ENCODE peak calls at places on chromosomes 2 and 18, in eight cellular contexts. T, Y, U, S, V, F, C and E are unnamed samples.
A peak's percentile ranks its signal among the peaks of the same experiment; 100 is the strongest.

GRCh38 chr2:106030287-106031268 is 163.5 kb downstream of the UXS1 start:
- DNase-seq in S (peak; percentile 31), U (no peak), F (no peak), V (no peak), Y (peak; percentile 30), C (no peak), T (no peak), E (no peak)

GRCh38 chr2:108329771-108330170 is 41.1 kb downstream of the SULT1C2 start:
- DNase-seq in V (no peak), U (no peak), C (no peak), S (no peak), F (no peak), Y (no peak), T (no peak), E (no peak)

GRCh38 chr2:68244456-68244855 is 7.9 kb downstream of the PPP3R1 start:
- DNase-seq in C (no peak), Y (no peak), V (no peak), F (no peak), T (no peak), S (no peak), U (no peak), E (no peak)

GRCh38 chr2:84839851-84840250 is 41.0 kb downstream of the TRABD2A start:
- DNase-seq in U (no peak), V (no peak), C (no peak), Y (peak; percentile 33), F (no peak), T (no peak), S (no peak), E (no peak)

GRCh38 chr2:171141320-171141719 is 19.4 kb downstream of the TLK1 start:
- DNase-seq in C (no peak), T (no peak), V (no peak), U (no peak), Y (no peak), F (no peak), S (no peak), E (no peak)

GRCh38 chr2:85318222-85319182 is 9.3 kb downstream of the TGOLN2 start:
- DNase-seq in Y (no peak), U (no peak), S (peak; percentile 19), F (no peak), V (no peak), T (peak; percentile 81), C (no peak), E (no peak)

GRCh38 chr2:210199186-210199765 is 26.0 kb downstream of the ACADL start:
- DNase-seq in S (no peak), Y (no peak), C (peak; percentile 48), T (peak; percentile 48), V (no peak), U (no peak), F (no peak), E (no peak)

GRCh38 chr2:230779141-230779523 is 66.5 kb downstream of the CAB39 start:
- DNase-seq in S (no peak), T (no peak), F (no peak), C (no peak), U (no peak), Y (no peak), V (no peak), E (no peak)

GRCh38 chr2:173752152-173752551 is 213.0 kb downstream of the SP3 start:
- DNase-seq in T (peak; percentile 34), U (no peak), V (no peak), S (no peak), Y (no peak), F (no peak), C (no peak), E (no peak)

GRCh38 chr2:16204791-16205620 is 264.7 kb downstream of the MYCN start:
- DNase-seq in C (no peak), Y (no peak), V (no peak), T (no peak), U (peak; percentile 42), F (no peak), S (no peak), E (no peak)

GRCh38 chr2:207257291-207258190 is 91.8 kb upstream of the KLF7 start:
- DNase-seq in F (no peak), Y (no peak), C (no peak), T (peak; percentile 8), S (no peak), V (no peak), U (no peak), E (no peak)

GRCh38 chr2:168758970-168759820 is 43.2 kb upstream of the NOSTRIN start:
- DNase-seq in V (peak; percentile 18), F (peak; percentile 16), Y (no peak), U (peak; percentile 53), C (peak; percentile 56), S (no peak), T (peak; percentile 67), E (no peak)

GRCh38 chr18:26764584-26764983 is 100.9 kb downstream of the AQP4 start:
- DNase-seq in U (no peak), T (peak; percentile 34), Y (no peak), C (no peak), V (no peak), S (no peak), F (no peak), E (no peak)

GRCh38 chr2:98634406-98635092 is 26.2 kb downstream of the UNC50 start:
- DNase-seq in V (no peak), U (peak; percentile 58), Y (peak; percentile 22), C (peak; percentile 81), T (peak; percentile 30), S (peak; percentile 45), F (no peak), E (no peak)